ENCODE peak calls at places on chromosomes 16 and 17, in seven cellular contexts. One of them, this sample, is unnamed.

GRCh38 chr16:10959161-10959560 is 14.8 kb downstream of the CLEC16A start:
- DNase-seq in cardiac fibroblast: no peak
- DNase-seq in left lung: no peak
- DNase-seq in lower lobe of right lung: no peak
- DNase-seq in psoas muscle: no peak
- DNase-seq in uterus: no peak
- DNase-seq in AG04450: no peak
- DNase-seq in this sample: no peak

GRCh38 chr16:85524630-85525463 is 88.3 kb upstream of the GSE1 start:
- DNase-seq in lower lobe of right lung: peak
- DNase-seq in psoas muscle: peak
- DNase-seq in left lung: peak
- DNase-seq in uterus: no peak
- DNase-seq in cardiac fibroblast: peak
- DNase-seq in AG04450: no peak
- DNase-seq in this sample: peak

GRCh38 chr16:10806698-10807097 is 11.9 kb downstream of the TVP23A start:
- DNase-seq in psoas muscle: no peak
- DNase-seq in uterus: no peak
- DNase-seq in left lung: no peak
- DNase-seq in AG04450: no peak
- DNase-seq in lower lobe of right lung: no peak
- DNase-seq in cardiac fibroblast: no peak
- DNase-seq in this sample: no peak

GRCh38 chr17:47990962-47991731 is 20.2 kb downstream of the CDK5RAP3 start:
- DNase-seq in uterus: no peak
- DNase-seq in lower lobe of right lung: no peak
- DNase-seq in AG04450: no peak
- DNase-seq in left lung: no peak
- DNase-seq in psoas muscle: no peak
- DNase-seq in cardiac fibroblast: peak
- DNase-seq in this sample: no peak

GRCh38 chr17:2867441-2868424 is 71.5 kb downstream of the RAP1GAP2 start:
- DNase-seq in AG04450: peak
- DNase-seq in left lung: no peak
- DNase-seq in psoas muscle: no peak
- DNase-seq in cardiac fibroblast: peak
- DNase-seq in lower lobe of right lung: no peak
- DNase-seq in uterus: no peak
- DNase-seq in this sample: no peak

GRCh38 chr17:41442772-41443171 is 2.0 kb upstream of the KRT38 start:
- DNase-seq in left lung: no peak
- DNase-seq in uterus: no peak
- DNase-seq in psoas muscle: no peak
- DNase-seq in cardiac fibroblast: peak
- DNase-seq in lower lobe of right lung: no peak
- DNase-seq in AG04450: no peak
- DNase-seq in this sample: no peak

GRCh38 chr16:15422222-15422621 is 12.2 kb upstream of the BMERB1 start:
- DNase-seq in uterus: no peak
- DNase-seq in AG04450: no peak
- DNase-seq in lower lobe of right lung: no peak
- DNase-seq in cardiac fibroblast: no peak
- DNase-seq in psoas muscle: no peak
- DNase-seq in left lung: no peak
- DNase-seq in this sample: no peak

GRCh38 chr17:66435182-66435581 is 132.8 kb downstream of the PRKCA start:
- DNase-seq in left lung: no peak
- DNase-seq in uterus: no peak
- DNase-seq in lower lobe of right lung: no peak
- DNase-seq in psoas muscle: no peak
- DNase-seq in AG04450: no peak
- DNase-seq in cardiac fibroblast: no peak
- DNase-seq in this sample: no peak

GRCh38 chr17:56029980-56030624 is 123.2 kb upstream of the ANKFN1 start:
- DNase-seq in cardiac fibroblast: no peak
- DNase-seq in psoas muscle: no peak
- DNase-seq in left lung: no peak
- DNase-seq in AG04450: no peak
- DNase-seq in uterus: no peak
- DNase-seq in lower lobe of right lung: no peak
- DNase-seq in this sample: no peak

GRCh38 chr17:69857412-69857835 is 217.6 kb upstream of the KCNJ16 start:
- DNase-seq in AG04450: peak
- DNase-seq in psoas muscle: no peak
- DNase-seq in cardiac fibroblast: peak
- DNase-seq in uterus: no peak
- DNase-seq in lower lobe of right lung: no peak
- DNase-seq in left lung: no peak
- DNase-seq in this sample: no peak

GRCh38 chr16:3754304-3754703 is 37.0 kb upstream of the TRAP1 start:
- DNase-seq in psoas muscle: no peak
- DNase-seq in uterus: no peak
- DNase-seq in AG04450: peak
- DNase-seq in lower lobe of right lung: no peak
- DNase-seq in left lung: no peak
- DNase-seq in cardiac fibroblast: peak
- DNase-seq in this sample: no peak

GRCh38 chr16:75038036-75038959 is 39.5 kb downstream of the ZNRF1 start:
- DNase-seq in psoas muscle: no peak
- DNase-seq in uterus: no peak
- DNase-seq in cardiac fibroblast: peak
- DNase-seq in lower lobe of right lung: no peak
- DNase-seq in AG04450: no peak
- DNase-seq in left lung: no peak
- DNase-seq in this sample: no peak

GRCh38 chr17:2335726-2336214 is 487 bp downstream of the TSR1 start:
- DNase-seq in AG04450: no peak
- DNase-seq in lower lobe of right lung: no peak
- DNase-seq in psoas muscle: no peak
- DNase-seq in cardiac fibroblast: no peak
- DNase-seq in uterus: peak
- DNase-seq in left lung: no peak
- DNase-seq in this sample: no peak

GRCh38 chr16:77435240-77435819 is 496 bp upstream of the ADAMTS18 start:
- DNase-seq in lower lobe of right lung: no peak
- DNase-seq in AG04450: no peak
- DNase-seq in cardiac fibroblast: no peak
- DNase-seq in psoas muscle: no peak
- DNase-seq in left lung: no peak
- DNase-seq in uterus: no peak
- DNase-seq in this sample: no peak

GRCh38 chr16:78396046-78396445 is 296.6 kb downstream of the WWOX start:
- DNase-seq in AG04450: no peak
- DNase-seq in cardiac fibroblast: no peak
- DNase-seq in left lung: no peak
- DNase-seq in uterus: no peak
- DNase-seq in lower lobe of right lung: no peak
- DNase-seq in psoas muscle: no peak
- DNase-seq in this sample: no peak

GRCh38 chr17:76248013-76248782 is 7.9 kb upstream of the RNF157 start:
- DNase-seq in lower lobe of right lung: no peak
- DNase-seq in left lung: no peak
- DNase-seq in cardiac fibroblast: no peak
- DNase-seq in uterus: no peak
- DNase-seq in psoas muscle: peak
- DNase-seq in AG04450: no peak
- DNase-seq in this sample: no peak

GRCh38 chr16:58459344-58460218 is 40.4 kb upstream of the NDRG4 start:
- DNase-seq in lower lobe of right lung: no peak
- DNase-seq in left lung: no peak
- DNase-seq in cardiac fibroblast: peak
- DNase-seq in AG04450: no peak
- DNase-seq in uterus: peak
- DNase-seq in psoas muscle: no peak
- DNase-seq in this sample: peak

GRCh38 chr17:37791434-37791833 is 46.6 kb upstream of the HNF1B start:
- DNase-seq in left lung: no peak
- DNase-seq in lower lobe of right lung: no peak
- DNase-seq in cardiac fibroblast: peak
- DNase-seq in AG04450: no peak
- DNase-seq in psoas muscle: no peak
- DNase-seq in uterus: no peak
- DNase-seq in this sample: no peak

GRCh38 chr16:11333696-11334095 is 11.6 kb upstream of the RMI2 start:
- DNase-seq in left lung: no peak
- DNase-seq in psoas muscle: no peak
- DNase-seq in AG04450: no peak
- DNase-seq in cardiac fibroblast: no peak
- DNase-seq in uterus: no peak
- DNase-seq in lower lobe of right lung: no peak
- DNase-seq in this sample: no peak

GRCh38 chr16:26447570-26447969 is 619.2 kb upstream of the C16orf82 start:
- DNase-seq in cardiac fibroblast: no peak
- DNase-seq in lower lobe of right lung: no peak
- DNase-seq in left lung: no peak
- DNase-seq in uterus: no peak
- DNase-seq in AG04450: no peak
- DNase-seq in psoas muscle: no peak
- DNase-seq in this sample: no peak

GRCh38 chr16:51898872-51899271 is 648.1 kb downstream of the TOX3 start:
- DNase-seq in psoas muscle: no peak
- DNase-seq in lower lobe of right lung: no peak
- DNase-seq in cardiac fibroblast: peak
- DNase-seq in uterus: no peak
- DNase-seq in AG04450: no peak
- DNase-seq in left lung: no peak
- DNase-seq in this sample: no peak

GRCh38 chr17:27495460-27495859 is 39.2 kb downstream of the KSR1 start:
- DNase-seq in left lung: no peak
- DNase-seq in AG04450: no peak
- DNase-seq in lower lobe of right lung: no peak
- DNase-seq in cardiac fibroblast: no peak
- DNase-seq in psoas muscle: no peak
- DNase-seq in uterus: no peak
- DNase-seq in this sample: no peak

GRCh38 chr17:19569785-19570496 is 36.3 kb downstream of the SLC47A1 start:
- DNase-seq in AG04450: no peak
- DNase-seq in cardiac fibroblast: no peak
- DNase-seq in uterus: no peak
- DNase-seq in lower lobe of right lung: no peak
- DNase-seq in left lung: no peak
- DNase-seq in psoas muscle: no peak
- DNase-seq in this sample: no peak

GRCh38 chr16:62035115-62036092 is 834 bp downstream of the CDH8 start:
- DNase-seq in lower lobe of right lung: no peak
- DNase-seq in psoas muscle: no peak
- DNase-seq in uterus: no peak
- DNase-seq in AG04450: no peak
- DNase-seq in cardiac fibroblast: peak
- DNase-seq in left lung: no peak
- DNase-seq in this sample: no peak

GRCh38 chr16:27748868-27749546 is 199.1 kb downstream of the KATNIP start:
- DNase-seq in uterus: peak
- DNase-seq in AG04450: peak
- DNase-seq in lower lobe of right lung: peak
- DNase-seq in left lung: peak
- DNase-seq in psoas muscle: no peak
- DNase-seq in cardiac fibroblast: peak
- DNase-seq in this sample: peak

GRCh38 chr16:19884021-19884485 is 595 bp downstream of the GPRC5B start:
- DNase-seq in lower lobe of right lung: peak
- DNase-seq in psoas muscle: peak
- DNase-seq in uterus: peak
- DNase-seq in AG04450: no peak
- DNase-seq in left lung: no peak
- DNase-seq in cardiac fibroblast: no peak
- DNase-seq in this sample: no peak

GRCh38 chr17:14460502-14460901 is 159.6 kb downstream of the HS3ST3B1 start:
- DNase-seq in cardiac fibroblast: no peak
- DNase-seq in psoas muscle: no peak
- DNase-seq in AG04450: no peak
- DNase-seq in left lung: no peak
- DNase-seq in uterus: no peak
- DNase-seq in lower lobe of right lung: no peak
- DNase-seq in this sample: no peak

GRCh38 chr17:77087650-77088454 is 52.9 kb upstream of the SEC14L1 start:
- DNase-seq in uterus: no peak
- DNase-seq in left lung: no peak
- DNase-seq in lower lobe of right lung: no peak
- DNase-seq in psoas muscle: no peak
- DNase-seq in cardiac fibroblast: no peak
- DNase-seq in AG04450: no peak
- DNase-seq in this sample: no peak

GRCh38 chr17:30894236-30894635 is 11.8 kb downstream of the TEFM start:
- DNase-seq in cardiac fibroblast: no peak
- DNase-seq in psoas muscle: no peak
- DNase-seq in uterus: no peak
- DNase-seq in AG04450: no peak
- DNase-seq in left lung: no peak
- DNase-seq in lower lobe of right lung: no peak
- DNase-seq in this sample: no peak

GRCh38 chr17:50946223-50946890 is 80.2 kb upstream of the TOB1 start:
- DNase-seq in uterus: no peak
- DNase-seq in psoas muscle: peak
- DNase-seq in cardiac fibroblast: no peak
- DNase-seq in AG04450: no peak
- DNase-seq in lower lobe of right lung: no peak
- DNase-seq in left lung: peak
- DNase-seq in this sample: no peak

GRCh38 chr16:23296994-23297393 is 5.1 kb upstream of the SCNN1B start:
- DNase-seq in psoas muscle: no peak
- DNase-seq in cardiac fibroblast: no peak
- DNase-seq in uterus: no peak
- DNase-seq in AG04450: no peak
- DNase-seq in left lung: no peak
- DNase-seq in lower lobe of right lung: no peak
- DNase-seq in this sample: no peak
- TF ChIP-seq CTCF in psoas muscle: no peak
- TF ChIP-seq CTCF in cardiac fibroblast: no peak
- TF ChIP-seq CTCF in uterus: no peak
- TF ChIP-seq CTCF in AG04450: no peak
- TF ChIP-seq CTCF in left lung: no peak
- TF ChIP-seq CTCF in lower lobe of right lung: peak
- TF ChIP-seq CTCF in this sample: no peak

GRCh38 chr16:88315543-88316105 is 67.1 kb upstream of the ZNF469 start:
- DNase-seq in lower lobe of right lung: no peak
- DNase-seq in psoas muscle: peak
- DNase-seq in AG04450: no peak
- DNase-seq in left lung: no peak
- DNase-seq in cardiac fibroblast: peak
- DNase-seq in uterus: peak
- DNase-seq in this sample: no peak
- H3K4me3 ChIP-seq in lower lobe of right lung: no peak
- H3K4me3 ChIP-seq in psoas muscle: no peak
- H3K4me3 ChIP-seq in AG04450: no peak
- H3K4me3 ChIP-seq in left lung: no peak
- H3K4me3 ChIP-seq in cardiac fibroblast: no peak
- H3K4me3 ChIP-seq in uterus: no peak
- H3K4me3 ChIP-seq in this sample: no peak

GRCh38 chr16:81609323-81609892 is 164.8 kb downstream of the CMIP start:
- DNase-seq in left lung: no peak
- DNase-seq in AG04450: no peak
- DNase-seq in cardiac fibroblast: no peak
- DNase-seq in uterus: no peak
- DNase-seq in psoas muscle: no peak
- DNase-seq in lower lobe of right lung: no peak
- DNase-seq in this sample: no peak
- TF ChIP-seq CTCF in left lung: no peak
- TF ChIP-seq CTCF in AG04450: no peak
- TF ChIP-seq CTCF in cardiac fibroblast: no peak
- TF ChIP-seq CTCF in uterus: no peak
- TF ChIP-seq CTCF in psoas muscle: no peak
- TF ChIP-seq CTCF in lower lobe of right lung: no peak
- TF ChIP-seq CTCF in this sample: no peak

GRCh38 chr17:16593356-16594102 is 24.5 kb upstream of the ZNF287 start:
- DNase-seq in AG04450: no peak
- DNase-seq in left lung: no peak
- DNase-seq in cardiac fibroblast: peak
- DNase-seq in uterus: no peak
- DNase-seq in lower lobe of right lung: no peak
- DNase-seq in psoas muscle: no peak
- DNase-seq in this sample: no peak
- H3K4me3 ChIP-seq in AG04450: no peak
- H3K4me3 ChIP-seq in left lung: no peak
- H3K4me3 ChIP-seq in cardiac fibroblast: no peak
- H3K4me3 ChIP-seq in uterus: no peak
- H3K4me3 ChIP-seq in lower lobe of right lung: no peak
- H3K4me3 ChIP-seq in psoas muscle: no peak
- H3K4me3 ChIP-seq in this sample: no peak